ENCODE peak calls at places on chromosome 22, in eight cellular contexts. G is RWPE1; H is foreskin fibroblast; A is heart right ventricle; X is central memory CD8-positive, alpha-beta T cell; M is cardiac muscle cell; Z is mesothelial cell of epicardium; P is SK-N-MC. T is an unnamed sample.
A peak's percentile ranks its signal among the peaks of the same experiment; 100 is the strongest.

GRCh38 chr22:44180706-44181032 is at the start of gene PARVG:
- DNase-seq in G (peak; percentile 7), H (no peak), A (no peak), X (peak; percentile 56), M (no peak), Z (no peak), P (no peak), T (no peak)

GRCh38 chr22:45006873-45007246 is 2.9 kb downstream of the PHF21B start:
- DNase-seq in G (no peak), H (no peak), A (no peak), X (no peak), M (no peak), Z (no peak), P (no peak), T (no peak)

GRCh38 chr22:17918840-17919239 is 105.5 kb downstream of the MICAL3 start:
- DNase-seq in G (no peak), H (no peak), A (no peak), X (no peak), M (no peak), Z (no peak), P (no peak), T (no peak)

GRCh38 chr22:40216041-40216756 is 38.5 kb downstream of the TNRC6B start:
- DNase-seq in G (no peak), H (no peak), A (no peak), X (peak; percentile 42), M (no peak), Z (no peak), P (no peak), T (no peak)

GRCh38 chr22:49583886-49584505 is 243.7 kb downstream of the BRD1 start:
- DNase-seq in G (no peak), H (no peak), A (no peak), X (no peak), M (no peak), Z (no peak), P (no peak), T (no peak)

GRCh38 chr22:38774496-38775166 is 18.8 kb upstream of the SUN2 start:
- DNase-seq in G (no peak), H (no peak), A (no peak), X (no peak), M (no peak), Z (no peak), P (no peak), T (no peak)

GRCh38 chr22:21865041-21865440 is 2.4 kb downstream of the MAPK1 start:
- DNase-seq in G (no peak), H (peak; percentile 83), A (peak; percentile 53), X (no peak), M (peak; percentile 87), Z (no peak), P (no peak), T (peak; percentile 64)

GRCh38 chr22:39622881-39623367 is 52.4 kb downstream of the CACNA1I start:
- DNase-seq in G (no peak), H (no peak), A (peak; percentile 26), X (peak; percentile 53), M (peak; percentile 58), Z (peak; percentile 61), P (no peak), T (no peak)

GRCh38 chr22:20952544-20953341 is 14.3 kb upstream of the AIFM3 start:
- DNase-seq in G (no peak), H (no peak), A (no peak), X (no peak), M (no peak), Z (no peak), P (no peak), T (no peak)

GRCh38 chr22:49370841-49371301 is 456.8 kb downstream of the BRD1 start:
- DNase-seq in G (no peak), H (no peak), A (no peak), X (no peak), M (no peak), Z (no peak), P (no peak), T (no peak)

GRCh38 chr22:42979606-42980005 is 35.3 kb downstream of the PACSIN2 start:
- DNase-seq in G (no peak), H (no peak), A (no peak), X (no peak), M (no peak), Z (no peak), P (no peak), T (no peak)

T was measured in MG63.